ENCODE peak calls at places on chromosomes 4 and X, in four cellular contexts. W is GM06990, M is fibroblast of pulmonary artery, B is H7. P is an unnamed sample.

GRCh38 chr4:16055937-16056336 is 27.9 kb downstream of the PROM1 start:
- DNase-seq in W (no peak), M (no peak), B (no peak), P (no peak)

GRCh38 chrX:43225626-43226328 is 430.3 kb upstream of the MAOA start:
- DNase-seq in W (no peak), M (no peak), B (no peak), P (no peak)

GRCh38 chrX:53678667-53679066 is 7.9 kb downstream of the HUWE1 start:
- DNase-seq in W (no peak), M (no peak), B (peak), P (no peak)

GRCh38 chr4:74157116-74157742 is 689 bp upstream of the MTHFD2L start:
- DNase-seq in W (no peak), M (peak), B (no peak), P (no peak)

GRCh38 chrX:17642891-17643290 is 94.4 kb upstream of the SCML1 start:
- DNase-seq in W (no peak), M (no peak), B (no peak), P (no peak)

GRCh38 chr4:158170691-158171455 is 2.0 kb downstream of the GASK1B start:
- DNase-seq in W (peak), M (peak), B (peak), P (peak)

GRCh38 chr4:150056569-150056968 is 21.7 kb upstream of the DCLK2 start:
- DNase-seq in W (no peak), M (peak), B (no peak), P (no peak)

GRCh38 chrX:110741213-110741796 is 54.3 kb downstream of the CHRDL1 start:
- DNase-seq in W (no peak), M (peak), B (peak), P (no peak)

GRCh38 chr4:176791591-176792347 is 953 bp downstream of the VEGFC start:
- DNase-seq in W (no peak), M (peak), B (peak), P (peak)

GRCh38 chr4:169485791-169486742 is 126.3 kb downstream of the NEK1 start:
- DNase-seq in W (peak), M (peak), B (peak), P (peak)

GRCh38 chr4:79198886-79199591 is 126.8 kb downstream of the NAA11 start:
- DNase-seq in W (no peak), M (no peak), B (no peak), P (no peak)

GRCh38 chrX:133537142-133537541 is 121.9 kb upstream of the GPC4 start:
- DNase-seq in W (no peak), M (no peak), B (no peak), P (no peak)

GRCh38 chrX:152831391-152831790 is 528 bp downstream of the NSDHL start:
- DNase-seq in W (no peak), M (no peak), B (peak), P (no peak)

GRCh38 chr4:79331126-79331876 is 5.4 kb upstream of the NAA11 start:
- DNase-seq in W (no peak), M (peak), B (no peak), P (no peak)

GRCh38 chr4:112296949-112297483 is at the start of gene ALPK1:
- DNase-seq in W (no peak), M (peak), B (no peak), P (peak)

GRCh38 chrX:43953218-43953617 is 20.0 kb downstream of the NDP start:
- DNase-seq in W (no peak), M (no peak), B (no peak), P (no peak)

GRCh38 chrX:42106556-42106955 is 183.2 kb upstream of the CASK start:
- DNase-seq in W (no peak), M (no peak), B (no peak), P (no peak)

GRCh38 chr4:155478336-155478825 is 101.6 kb upstream of the MAP9 start:
- DNase-seq in W (no peak), M (peak), B (no peak), P (no peak)

GRCh38 chr4:17030543-17030942 is 132.1 kb upstream of the LDB2 start:
- DNase-seq in W (no peak), M (peak), B (no peak), P (no peak)

GRCh38 chr4:15577508-15577907 is 77.6 kb downstream of the FBXL5 start:
- DNase-seq in W (no peak), M (peak), B (no peak), P (no peak)

GRCh38 chrX:154097003-154097596 is 417 bp downstream of the MECP2 start:
- DNase-seq in W (peak), M (peak), B (peak), P (peak)

GRCh38 chr4:39706334-39706733 is 8.4 kb downstream of the UBE2K start:
- DNase-seq in W (no peak), M (peak), B (no peak), P (no peak)